ENCODE peak calls at places on chromosome 16, in nine cellular contexts. W is BJ; R is ecto neural progenitor cell; V is posterior vena cava; K is hypothalamus; S is activated CD4-positive, alpha-beta T cell treated with anti-CD3 and anti-CD28 coated beads, Interleukin-2, amount 50 U/mL, for 48 hours; Q is C1 segment of cervical spinal cord; D is mucosa of descending colon; J is CD8-positive, alpha-beta T cell. P is an unnamed sample.

GRCh38 chr16:27448531-27449433 is 46.8 kb downstream of the IL21R start:
- DNase-seq in S (no peak), W (no peak), K (no peak), D (no peak), J (no peak), V (no peak), Q (no peak), R (no peak), P (no peak)

GRCh38 chr16:1026057-1026783 is 44.6 kb downstream of the SOX8 start:
- DNase-seq in K (peak; percentile 51), Q (peak; percentile 4), D (no peak), V (no peak), W (no peak), R (no peak), J (no peak), S (no peak), P (no peak)

GRCh38 chr16:75019586-75019985 is 20.8 kb downstream of the ZNRF1 start:
- DNase-seq in R (no peak), K (no peak), V (no peak), D (no peak), S (no peak), Q (no peak), J (no peak), W (no peak), P (no peak)

GRCh38 chr16:11386791-11387546 is 41.7 kb downstream of the RMI2 start:
- DNase-seq in S (no peak), D (no peak), K (no peak), J (no peak), W (no peak), V (peak; percentile 86), Q (no peak), R (peak; percentile 86), P (no peak)

GRCh38 chr16:2776500-2777139 is 460 bp downstream of the ELOB start:
- DNase-seq in V (no peak), J (peak; percentile 12), Q (no peak), D (no peak), K (no peak), S (peak; percentile 38), W (no peak), R (no peak), P (no peak)

GRCh38 chr16:4117250-4117578 is 972 bp upstream of the ADCY9 start:
- DNase-seq in S (no peak), D (no peak), K (no peak), W (no peak), J (no peak), R (no peak), V (no peak), Q (no peak), P (no peak)

GRCh38 chr16:88469615-88470395 is 16.7 kb downstream of the ZFPM1 start:
- DNase-seq in K (no peak), J (no peak), Q (no peak), S (peak; percentile 52), D (no peak), W (no peak), V (no peak), R (no peak), P (no peak)

GRCh38 chr16:11913425-11914079 is 2.2 kb downstream of the GSPT1 start:
- DNase-seq in S (peak; percentile 24), V (no peak), W (no peak), R (no peak), D (no peak), K (no peak), J (peak; percentile 9), Q (no peak), P (no peak)

GRCh38 chr16:81778861-81779539 is at the start of gene PLCG2:
- DNase-seq in J (peak; percentile 62), V (peak; percentile 93), W (no peak), D (peak; percentile 92), R (peak; percentile 83), S (peak; percentile 79), Q (no peak), K (no peak), P (peak; percentile 22)

GRCh38 chr16:87376660-87377059 is 6.9 kb downstream of the FBXO31 start:
- DNase-seq in V (peak; percentile 20), D (no peak), Q (no peak), W (no peak), S (no peak), J (no peak), K (no peak), R (no peak), P (no peak)

GRCh38 chr16:73057369-73058210 is 9.7 kb upstream of the ZFHX3 start:
- DNase-seq in K (no peak), R (peak; percentile 61), J (no peak), D (peak; percentile 66), W (no peak), V (no peak), S (no peak), Q (no peak), P (no peak)

GRCh38 chr16:23182675-23183485 is at the start of gene SCNN1G:
- DNase-seq in K (no peak), J (no peak), W (no peak), Q (no peak), D (peak; percentile 55), R (peak; percentile 55), V (no peak), S (no peak), P (no peak)

GRCh38 chr16:85614338-85615013 is 1.4 kb downstream of the GSE1 start:
- DNase-seq in S (no peak), W (no peak), Q (no peak), J (no peak), D (no peak), R (peak; percentile 77), V (no peak), K (no peak), P (no peak)

GRCh38 chr16:81455006-81455405 is 10.4 kb downstream of the CMIP start:
- DNase-seq in S (no peak), D (peak; percentile 42), R (no peak), K (no peak), W (no peak), V (no peak), J (no peak), Q (no peak), P (no peak)

GRCh38 chr16:23905027-23905426 is 69.2 kb downstream of the PRKCB start:
- DNase-seq in W (peak; percentile 96), S (no peak), V (peak; percentile 86), D (no peak), R (peak; percentile 80), K (no peak), J (no peak), Q (no peak), P (no peak)

GRCh38 chr16:79261461-79261860 is 339.1 kb downstream of the MAF start:
- DNase-seq in D (peak; percentile 73), W (no peak), K (peak; percentile 3), J (no peak), R (peak; percentile 77), V (no peak), S (peak; percentile 71), Q (no peak), P (peak; percentile 24)

GRCh38 chr16:79510879-79511278 is 89.7 kb downstream of the MAF start:
- DNase-seq in S (no peak), W (no peak), K (no peak), V (no peak), J (no peak), D (no peak), R (no peak), Q (no peak), P (no peak)

GRCh38 chr16:57284206-57284951 is at the start of gene PLLP:
- DNase-seq in R (peak; percentile 66), Q (no peak), W (no peak), V (no peak), K (peak; percentile 51), S (peak; percentile 54), D (peak; percentile 79), J (no peak), P (no peak)

GRCh38 chr16:84654238-84654637 is 5.9 kb downstream of the KLHL36 start:
- DNase-seq in Q (no peak), J (no peak), R (no peak), K (no peak), D (no peak), W (no peak), S (no peak), V (no peak), P (no peak)

GRCh38 chr16:73202176-73202729 is 154.3 kb upstream of the ZFHX3 start:
- DNase-seq in K (no peak), W (peak; percentile 98), D (peak; percentile 64), R (no peak), Q (no peak), J (no peak), V (no peak), S (no peak), P (no peak)